ENCODE peak calls at places on chromosomes 4 and X, in four cellular contexts. One of them, this sample, is unnamed.

GRCh38 chr4:128322986-128323385 is 35.4 kb upstream of the PGRMC2 start:
- DNase-seq in lung: no peak
- DNase-seq in prostate gland: no peak
- DNase-seq in GM23248: peak
- DNase-seq in this sample: no peak

GRCh38 chrX:153640736-153641574 is 6.0 kb upstream of the DUSP9 start:
- DNase-seq in lung: no peak
- DNase-seq in prostate gland: no peak
- DNase-seq in GM23248: no peak
- DNase-seq in this sample: no peak

GRCh38 chrX:18793601-18794089 is 86.2 kb downstream of the PPEF1 start:
- DNase-seq in lung: no peak
- DNase-seq in prostate gland: no peak
- DNase-seq in GM23248: no peak
- DNase-seq in this sample: no peak

GRCh38 chr4:54100607-54101189 is 735 bp downstream of the GSX2 start:
- DNase-seq in lung: no peak
- DNase-seq in prostate gland: no peak
- DNase-seq in GM23248: peak
- DNase-seq in this sample: no peak

GRCh38 chr4:166293551-166293950 is 420.5 kb downstream of the TLL1 start:
- DNase-seq in lung: no peak
- DNase-seq in prostate gland: no peak
- DNase-seq in GM23248: no peak
- DNase-seq in this sample: no peak

GRCh38 chr4:31461425-31461824 is 741.3 kb downstream of the PCDH7 start:
- DNase-seq in lung: no peak
- DNase-seq in prostate gland: no peak
- DNase-seq in GM23248: peak
- DNase-seq in this sample: no peak

GRCh38 chr4:25817059-25817681 is 45.6 kb downstream of the SEL1L3 start:
- DNase-seq in lung: no peak
- DNase-seq in prostate gland: no peak
- DNase-seq in GM23248: peak
- DNase-seq in this sample: no peak

GRCh38 chr4:137378393-137379290 is 153.7 kb downstream of the PCDH18 start:
- DNase-seq in lung: no peak
- DNase-seq in prostate gland: no peak
- DNase-seq in GM23248: peak
- DNase-seq in this sample: no peak

GRCh38 chrX:68832101-68832416 is 3.2 kb downstream of the EFNB1 start:
- DNase-seq in lung: no peak
- DNase-seq in prostate gland: no peak
- DNase-seq in GM23248: peak
- DNase-seq in this sample: peak

GRCh38 chrX:44915361-44915868 is 42.4 kb downstream of the KDM6A start:
- DNase-seq in lung: no peak
- DNase-seq in prostate gland: no peak
- DNase-seq in GM23248: no peak
- DNase-seq in this sample: no peak

GRCh38 chr4:172393220-172393619 is 580.0 kb downstream of the GALNTL6 start:
- DNase-seq in lung: no peak
- DNase-seq in prostate gland: no peak
- DNase-seq in GM23248: no peak
- DNase-seq in this sample: no peak

GRCh38 chr4:141410839-141411238 is 190.1 kb downstream of the ZNF330 start:
- DNase-seq in lung: no peak
- DNase-seq in prostate gland: no peak
- DNase-seq in GM23248: peak
- DNase-seq in this sample: no peak

GRCh38 chr4:112145820-112146813 is 863 bp downstream of the FAM241A start:
- DNase-seq in lung: peak
- DNase-seq in prostate gland: peak
- DNase-seq in GM23248: peak
- DNase-seq in this sample: peak

GRCh38 chrX:17629519-17629918 is 107.8 kb upstream of the SCML1 start:
- DNase-seq in lung: no peak
- DNase-seq in prostate gland: peak
- DNase-seq in GM23248: no peak
- DNase-seq in this sample: no peak

GRCh38 chr4:80529021-80529420 is 193.5 kb downstream of the CFAP299 start:
- DNase-seq in lung: no peak
- DNase-seq in prostate gland: no peak
- DNase-seq in GM23248: no peak
- DNase-seq in this sample: no peak

GRCh38 chr4:8688041-8688907 is 95.7 kb downstream of the CPZ start:
- DNase-seq in lung: no peak
- DNase-seq in prostate gland: no peak
- DNase-seq in GM23248: peak
- DNase-seq in this sample: peak

GRCh38 chr4:148435654-148436406 is 6.4 kb downstream of the NR3C2 start:
- DNase-seq in lung: no peak
- DNase-seq in prostate gland: no peak
- DNase-seq in GM23248: no peak
- DNase-seq in this sample: peak

DNA sequence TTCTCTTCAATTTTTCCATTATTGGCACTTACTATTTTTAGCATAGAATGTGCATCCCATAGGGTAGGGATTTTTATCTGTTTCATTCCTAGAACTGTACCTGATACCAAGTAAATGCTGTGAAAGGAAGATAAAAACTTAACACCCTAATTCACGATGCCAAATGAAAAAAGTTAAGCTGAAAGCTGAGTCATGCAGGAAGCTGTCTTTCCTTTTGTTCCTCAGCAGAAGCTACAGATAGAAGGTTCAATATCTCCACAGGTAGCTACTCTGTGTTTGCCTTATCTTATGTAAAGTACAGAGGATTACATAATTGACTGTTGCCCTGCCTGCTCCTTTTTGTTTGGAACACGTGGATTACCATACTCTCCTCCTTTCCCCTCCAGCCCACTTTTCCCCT is 77.0 kb downstream of the LRP2BP start:
- DNase-seq in lung: no peak
- DNase-seq in prostate gland: no peak
- DNase-seq in GM23248: no peak
- DNase-seq in this sample: no peak
- H3K4me3 ChIP-seq in lung: no peak
- H3K4me3 ChIP-seq in prostate gland: no peak
- H3K4me3 ChIP-seq in GM23248: no peak
- H3K4me3 ChIP-seq in this sample: no peak

DNA sequence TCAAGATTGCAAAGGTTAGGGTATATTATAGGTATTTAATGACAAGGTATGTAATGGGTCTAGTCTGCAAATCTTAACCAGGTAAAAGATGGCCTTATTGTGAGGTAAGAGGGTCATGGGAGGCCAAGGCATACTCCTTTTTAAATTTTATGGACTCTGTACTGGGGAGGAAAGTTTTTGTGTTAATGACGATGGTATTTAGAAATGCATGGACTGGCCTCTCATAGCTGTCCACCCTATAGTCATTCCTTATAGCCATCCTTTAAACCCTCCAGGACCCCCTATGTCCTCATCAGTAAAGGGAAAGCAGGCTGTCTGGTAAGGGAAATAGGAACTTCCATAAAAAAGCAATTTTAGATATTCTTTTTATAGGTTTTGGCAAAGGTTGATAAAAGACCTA is 1.5 kb downstream of the AIMP1 start:
- DNase-seq in lung: no peak
- DNase-seq in prostate gland: no peak
- DNase-seq in GM23248: no peak
- DNase-seq in this sample: no peak
- H3K4me3 ChIP-seq in lung: no peak
- H3K4me3 ChIP-seq in prostate gland: no peak
- H3K4me3 ChIP-seq in GM23248: peak
- H3K4me3 ChIP-seq in this sample: peak

GRCh38 chr4:6633091-6633906 is 7.2 kb upstream of the MRFAP1 start:
- DNase-seq in lung: no peak
- DNase-seq in prostate gland: peak
- DNase-seq in GM23248: peak
- DNase-seq in this sample: no peak
- H3K4me3 ChIP-seq in lung: no peak
- H3K4me3 ChIP-seq in prostate gland: no peak
- H3K4me3 ChIP-seq in GM23248: no peak
- H3K4me3 ChIP-seq in this sample: no peak

GRCh38 chr4:174212061-174212460 is 71.4 kb downstream of the FBXO8 start:
- DNase-seq in lung: no peak
- DNase-seq in prostate gland: no peak
- DNase-seq in GM23248: no peak
- DNase-seq in this sample: no peak
- H3K4me3 ChIP-seq in lung: no peak
- H3K4me3 ChIP-seq in prostate gland: no peak
- H3K4me3 ChIP-seq in GM23248: no peak
- H3K4me3 ChIP-seq in this sample: no peak

DNA sequence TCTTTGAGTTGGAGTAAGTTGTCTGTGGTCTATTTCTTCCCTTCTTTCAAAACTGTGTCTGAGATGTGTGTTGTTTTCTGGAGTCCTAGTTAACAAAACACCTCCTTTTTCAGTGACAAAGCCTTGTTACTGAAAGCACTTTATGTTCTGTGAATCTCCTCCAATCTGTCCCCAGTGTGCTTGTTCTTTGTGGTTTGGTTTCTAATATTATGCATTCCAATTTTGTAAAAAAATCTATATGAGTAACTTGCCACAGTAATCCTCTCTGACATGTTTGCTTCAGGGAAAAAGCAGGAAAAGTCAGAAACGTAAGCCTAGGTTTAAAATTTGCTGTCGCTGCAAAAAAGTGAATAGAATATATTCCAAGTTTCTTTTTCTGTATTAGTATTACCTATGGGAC is 12.4 kb downstream of the PRRG1 start:
- DNase-seq in lung: no peak
- DNase-seq in prostate gland: no peak
- DNase-seq in GM23248: peak
- DNase-seq in this sample: no peak
- H3K4me3 ChIP-seq in lung: no peak
- H3K4me3 ChIP-seq in prostate gland: no peak
- H3K4me3 ChIP-seq in GM23248: no peak
- H3K4me3 ChIP-seq in this sample: no peak

DNA sequence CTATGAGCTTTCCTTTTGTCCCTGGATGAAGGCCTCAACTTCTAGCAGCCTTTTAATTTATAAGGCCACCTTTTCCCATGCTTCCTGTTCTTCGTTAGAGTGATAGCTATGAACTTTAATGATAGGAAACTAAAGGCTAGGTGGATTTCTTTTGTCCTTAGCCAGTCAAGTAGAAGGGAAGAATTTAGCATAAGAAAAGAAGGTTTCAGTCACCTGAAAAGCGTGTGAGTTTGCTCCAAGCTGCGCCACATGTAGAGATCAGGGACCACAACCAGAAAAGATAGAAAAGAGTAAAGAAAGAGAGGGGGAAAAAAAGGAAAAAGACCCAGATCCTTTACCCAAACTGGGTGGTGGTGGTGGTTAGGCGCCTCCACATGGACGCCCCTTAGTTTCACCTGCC is 28.6 kb downstream of the LUZP4 start:
- DNase-seq in lung: no peak
- DNase-seq in prostate gland: no peak
- DNase-seq in GM23248: no peak
- DNase-seq in this sample: no peak
- H3K4me3 ChIP-seq in lung: no peak
- H3K4me3 ChIP-seq in prostate gland: no peak
- H3K4me3 ChIP-seq in GM23248: no peak
- H3K4me3 ChIP-seq in this sample: no peak

GRCh38 chr4:89307446-89308160 is at the start of gene GPRIN3:
- DNase-seq in lung: peak
- DNase-seq in prostate gland: peak
- DNase-seq in GM23248: peak
- DNase-seq in this sample: peak
- H3K4me3 ChIP-seq in lung: peak
- H3K4me3 ChIP-seq in prostate gland: peak
- H3K4me3 ChIP-seq in GM23248: peak
- H3K4me3 ChIP-seq in this sample: peak

This sample was measured in colonic mucosa.